ENCODE peak calls at places on chromosomes 3 and 15, in ten cellular contexts. One of them, this sample, is unnamed.

GRCh38 chr15:71223516-71223915 is 108.2 kb downstream of the THSD4 start:
- ATAC-seq in A549: no peak
- ATAC-seq in body of pancreas: no peak
- ATAC-seq in right lobe of liver: no peak
- ATAC-seq in upper lobe of left lung: no peak
- ATAC-seq in IMR-90: no peak
- ATAC-seq in K562: no peak
- ATAC-seq in gastrocnemius medialis: no peak
- ATAC-seq in HCT116: no peak
- ATAC-seq in HepG2: no peak
- ATAC-seq in this sample: no peak

GRCh38 chr15:66402885-66403284 is 16.2 kb downstream of the MAP2K1 start:
- ATAC-seq in upper lobe of left lung: no peak
- ATAC-seq in K562: no peak
- ATAC-seq in right lobe of liver: no peak
- ATAC-seq in A549: no peak
- ATAC-seq in gastrocnemius medialis: no peak
- ATAC-seq in HepG2: no peak
- ATAC-seq in body of pancreas: no peak
- ATAC-seq in IMR-90: no peak
- ATAC-seq in HCT116: no peak
- ATAC-seq in this sample: no peak

GRCh38 chr3:128634075-128634611 is 16.5 kb downstream of the RPN1 start:
- ATAC-seq in gastrocnemius medialis: no peak
- ATAC-seq in K562: no peak
- ATAC-seq in A549: no peak
- ATAC-seq in IMR-90: no peak
- ATAC-seq in HepG2: no peak
- ATAC-seq in right lobe of liver: no peak
- ATAC-seq in HCT116: no peak
- ATAC-seq in body of pancreas: no peak
- ATAC-seq in upper lobe of left lung: no peak
- ATAC-seq in this sample: no peak

GRCh38 chr3:66464512-66464894 is 36.3 kb downstream of the LRIG1 start:
- ATAC-seq in right lobe of liver: peak; percentile 74
- ATAC-seq in HCT116: no peak
- ATAC-seq in HepG2: peak; percentile 35
- ATAC-seq in A549: no peak
- ATAC-seq in upper lobe of left lung: peak; percentile 52
- ATAC-seq in gastrocnemius medialis: peak; percentile 61
- ATAC-seq in body of pancreas: peak; percentile 50
- ATAC-seq in IMR-90: no peak
- ATAC-seq in K562: no peak
- ATAC-seq in this sample: peak; percentile 38

GRCh38 chr3:56782900-56783299 is 18.8 kb downstream of the ARHGEF3 start:
- ATAC-seq in gastrocnemius medialis: no peak
- ATAC-seq in body of pancreas: no peak
- ATAC-seq in IMR-90: no peak
- ATAC-seq in HCT116: no peak
- ATAC-seq in HepG2: no peak
- ATAC-seq in A549: no peak
- ATAC-seq in K562: no peak
- ATAC-seq in upper lobe of left lung: no peak
- ATAC-seq in right lobe of liver: no peak
- ATAC-seq in this sample: no peak

GRCh38 chr15:67413770-67414429 is 107.0 kb upstream of the C15orf61 start:
- ATAC-seq in body of pancreas: no peak
- ATAC-seq in HCT116: peak; percentile 96
- ATAC-seq in IMR-90: peak; percentile 90
- ATAC-seq in HepG2: peak; percentile 43
- ATAC-seq in right lobe of liver: no peak
- ATAC-seq in A549: peak; percentile 91
- ATAC-seq in gastrocnemius medialis: no peak
- ATAC-seq in upper lobe of left lung: no peak
- ATAC-seq in K562: peak; percentile 46
- ATAC-seq in this sample: no peak

GRCh38 chr15:57640935-57641682 is 49.4 kb downstream of the MYZAP start:
- ATAC-seq in K562: peak; percentile 81
- ATAC-seq in gastrocnemius medialis: peak; percentile 68
- ATAC-seq in HCT116: peak; percentile 84
- ATAC-seq in right lobe of liver: peak; percentile 87
- ATAC-seq in upper lobe of left lung: no peak
- ATAC-seq in IMR-90: peak; percentile 69
- ATAC-seq in body of pancreas: peak; percentile 15
- ATAC-seq in A549: peak; percentile 92
- ATAC-seq in HepG2: peak; percentile 83
- ATAC-seq in this sample: no peak

GRCh38 chr3:114133947-114134346 is 44.9 kb downstream of the DRD3 start:
- ATAC-seq in body of pancreas: no peak
- ATAC-seq in K562: no peak
- ATAC-seq in gastrocnemius medialis: no peak
- ATAC-seq in IMR-90: no peak
- ATAC-seq in HepG2: no peak
- ATAC-seq in right lobe of liver: no peak
- ATAC-seq in HCT116: no peak
- ATAC-seq in A549: no peak
- ATAC-seq in upper lobe of left lung: no peak
- ATAC-seq in this sample: no peak

GRCh38 chr3:196963309-196963953 is 5.2 kb downstream of the PIGZ start:
- ATAC-seq in HepG2: no peak
- ATAC-seq in body of pancreas: no peak
- ATAC-seq in upper lobe of left lung: no peak
- ATAC-seq in HCT116: no peak
- ATAC-seq in right lobe of liver: no peak
- ATAC-seq in A549: no peak
- ATAC-seq in IMR-90: no peak
- ATAC-seq in gastrocnemius medialis: no peak
- ATAC-seq in K562: no peak
- ATAC-seq in this sample: no peak

GRCh38 chr3:43531835-43532234 is 90.0 kb downstream of the ANO10 start:
- ATAC-seq in HepG2: no peak
- ATAC-seq in right lobe of liver: peak; percentile 37
- ATAC-seq in A549: peak; percentile 74
- ATAC-seq in body of pancreas: no peak
- ATAC-seq in upper lobe of left lung: no peak
- ATAC-seq in IMR-90: no peak
- ATAC-seq in HCT116: no peak
- ATAC-seq in gastrocnemius medialis: no peak
- ATAC-seq in K562: no peak
- ATAC-seq in this sample: no peak

GRCh38 chr15:92232317-92232716 is 161.4 kb upstream of the ST8SIA2 start:
- ATAC-seq in right lobe of liver: no peak
- ATAC-seq in A549: no peak
- ATAC-seq in gastrocnemius medialis: no peak
- ATAC-seq in upper lobe of left lung: no peak
- ATAC-seq in HepG2: no peak
- ATAC-seq in HCT116: no peak
- ATAC-seq in K562: no peak
- ATAC-seq in IMR-90: no peak
- ATAC-seq in body of pancreas: no peak
- ATAC-seq in this sample: no peak

GRCh38 chr3:43580181-43580580 is 41.6 kb downstream of the ANO10 start:
- ATAC-seq in K562: no peak
- ATAC-seq in right lobe of liver: no peak
- ATAC-seq in IMR-90: no peak
- ATAC-seq in body of pancreas: no peak
- ATAC-seq in A549: no peak
- ATAC-seq in upper lobe of left lung: no peak
- ATAC-seq in gastrocnemius medialis: no peak
- ATAC-seq in HepG2: no peak
- ATAC-seq in HCT116: no peak
- ATAC-seq in this sample: no peak

GRCh38 chr15:26355671-26356070 is 417.2 kb downstream of the GABRB3 start:
- ATAC-seq in HCT116: no peak
- ATAC-seq in right lobe of liver: no peak
- ATAC-seq in K562: no peak
- ATAC-seq in body of pancreas: no peak
- ATAC-seq in IMR-90: no peak
- ATAC-seq in gastrocnemius medialis: no peak
- ATAC-seq in upper lobe of left lung: no peak
- ATAC-seq in A549: no peak
- ATAC-seq in HepG2: no peak
- ATAC-seq in this sample: no peak

DNA sequence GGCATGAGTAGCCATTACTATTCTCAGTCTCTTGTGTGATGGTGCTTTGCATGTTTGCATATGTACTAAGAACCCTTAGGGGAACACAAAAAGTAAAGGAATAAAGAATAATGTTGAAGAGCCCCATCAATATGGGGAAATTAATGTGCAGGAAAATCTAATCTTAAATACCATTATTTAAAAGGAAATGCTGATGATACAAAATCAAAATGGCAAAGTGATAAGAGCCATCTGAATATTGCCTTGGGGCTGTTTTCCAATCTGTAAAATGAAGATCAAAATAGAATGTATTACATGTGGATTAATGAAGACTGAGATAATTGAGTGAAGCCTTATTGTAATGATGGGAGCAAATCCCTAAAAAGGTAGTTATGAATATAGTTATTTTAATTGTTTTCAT is 771.4 kb downstream of the GRM7 start:
- ATAC-seq in gastrocnemius medialis: no peak
- ATAC-seq in A549: no peak
- ATAC-seq in body of pancreas: no peak
- ATAC-seq in IMR-90: no peak
- ATAC-seq in HepG2: no peak
- ATAC-seq in upper lobe of left lung: no peak
- ATAC-seq in HCT116: no peak
- ATAC-seq in right lobe of liver: no peak
- ATAC-seq in K562: no peak
- ATAC-seq in this sample: no peak
- TF ChIP-seq POLR2A in gastrocnemius medialis: no peak
- TF ChIP-seq POLR2A in A549: no peak
- TF ChIP-seq POLR2A in body of pancreas: no peak
- TF ChIP-seq POLR2A in IMR-90: no peak
- TF ChIP-seq POLR2A in HepG2: no peak
- TF ChIP-seq POLR2A in upper lobe of left lung: no peak
- TF ChIP-seq POLR2A in HCT116: no peak
- TF ChIP-seq POLR2A in right lobe of liver: no peak
- TF ChIP-seq POLR2A in K562: no peak
- TF ChIP-seq POLR2A in this sample: no peak

GRCh38 chr15:77483426-77483825 is 62.7 kb downstream of the HMG20A start:
- ATAC-seq in K562: no peak
- ATAC-seq in body of pancreas: no peak
- ATAC-seq in gastrocnemius medialis: no peak
- ATAC-seq in IMR-90: peak; percentile 27
- ATAC-seq in HCT116: no peak
- ATAC-seq in HepG2: no peak
- ATAC-seq in A549: no peak
- ATAC-seq in right lobe of liver: no peak
- ATAC-seq in upper lobe of left lung: no peak
- ATAC-seq in this sample: no peak

GRCh38 chr15:77484994-77485393 is 64.3 kb downstream of the HMG20A start:
- ATAC-seq in upper lobe of left lung: no peak
- ATAC-seq in IMR-90: no peak
- ATAC-seq in HepG2: no peak
- ATAC-seq in K562: no peak
- ATAC-seq in right lobe of liver: no peak
- ATAC-seq in HCT116: no peak
- ATAC-seq in A549: no peak
- ATAC-seq in body of pancreas: no peak
- ATAC-seq in gastrocnemius medialis: no peak
- ATAC-seq in this sample: no peak

GRCh38 chr15:77486542-77487478 is 66.1 kb downstream of the HMG20A start:
- ATAC-seq in K562: no peak
- ATAC-seq in A549: no peak
- ATAC-seq in gastrocnemius medialis: peak; percentile 89
- ATAC-seq in body of pancreas: no peak
- ATAC-seq in HepG2: no peak
- ATAC-seq in IMR-90: no peak
- ATAC-seq in HCT116: no peak
- ATAC-seq in right lobe of liver: no peak
- ATAC-seq in upper lobe of left lung: no peak
- ATAC-seq in this sample: peak; percentile 34

GRCh38 chr15:77489647-77490046 is 69.0 kb downstream of the HMG20A start:
- ATAC-seq in gastrocnemius medialis: no peak
- ATAC-seq in K562: no peak
- ATAC-seq in HepG2: no peak
- ATAC-seq in HCT116: no peak
- ATAC-seq in upper lobe of left lung: no peak
- ATAC-seq in right lobe of liver: no peak
- ATAC-seq in A549: no peak
- ATAC-seq in body of pancreas: no peak
- ATAC-seq in IMR-90: no peak
- ATAC-seq in this sample: no peak

GRCh38 chr15:77487479-77487861 is 66.8 kb downstream of the HMG20A start:
- ATAC-seq in IMR-90: no peak
- ATAC-seq in HepG2: no peak
- ATAC-seq in gastrocnemius medialis: no peak
- ATAC-seq in body of pancreas: no peak
- ATAC-seq in K562: no peak
- ATAC-seq in HCT116: no peak
- ATAC-seq in upper lobe of left lung: no peak
- ATAC-seq in A549: no peak
- ATAC-seq in right lobe of liver: peak; percentile 28
- ATAC-seq in this sample: no peak
- TF ChIP-seq POLR2A in IMR-90: no peak
- TF ChIP-seq POLR2A in HepG2: no peak
- TF ChIP-seq POLR2A in gastrocnemius medialis: no peak
- TF ChIP-seq POLR2A in body of pancreas: no peak
- TF ChIP-seq POLR2A in K562: no peak
- TF ChIP-seq POLR2A in HCT116: no peak
- TF ChIP-seq POLR2A in upper lobe of left lung: no peak
- TF ChIP-seq POLR2A in A549: no peak
- TF ChIP-seq POLR2A in right lobe of liver: no peak
- TF ChIP-seq POLR2A in this sample: no peak

GRCh38 chr15:23606226-23606625 is 40.8 kb downstream of the MKRN3 start:
- ATAC-seq in upper lobe of left lung: no peak
- ATAC-seq in gastrocnemius medialis: no peak
- ATAC-seq in K562: peak; percentile 22
- ATAC-seq in HCT116: no peak
- ATAC-seq in A549: no peak
- ATAC-seq in HepG2: no peak
- ATAC-seq in body of pancreas: no peak
- ATAC-seq in IMR-90: no peak
- ATAC-seq in right lobe of liver: no peak
- ATAC-seq in this sample: no peak
- TF ChIP-seq POLR2A in upper lobe of left lung: no peak
- TF ChIP-seq POLR2A in gastrocnemius medialis: no peak
- TF ChIP-seq POLR2A in K562: no peak
- TF ChIP-seq POLR2A in HCT116: no peak
- TF ChIP-seq POLR2A in A549: no peak
- TF ChIP-seq POLR2A in HepG2: no peak
- TF ChIP-seq POLR2A in body of pancreas: no peak
- TF ChIP-seq POLR2A in IMR-90: no peak
- TF ChIP-seq POLR2A in right lobe of liver: no peak
- TF ChIP-seq POLR2A in this sample: no peak

DNA sequence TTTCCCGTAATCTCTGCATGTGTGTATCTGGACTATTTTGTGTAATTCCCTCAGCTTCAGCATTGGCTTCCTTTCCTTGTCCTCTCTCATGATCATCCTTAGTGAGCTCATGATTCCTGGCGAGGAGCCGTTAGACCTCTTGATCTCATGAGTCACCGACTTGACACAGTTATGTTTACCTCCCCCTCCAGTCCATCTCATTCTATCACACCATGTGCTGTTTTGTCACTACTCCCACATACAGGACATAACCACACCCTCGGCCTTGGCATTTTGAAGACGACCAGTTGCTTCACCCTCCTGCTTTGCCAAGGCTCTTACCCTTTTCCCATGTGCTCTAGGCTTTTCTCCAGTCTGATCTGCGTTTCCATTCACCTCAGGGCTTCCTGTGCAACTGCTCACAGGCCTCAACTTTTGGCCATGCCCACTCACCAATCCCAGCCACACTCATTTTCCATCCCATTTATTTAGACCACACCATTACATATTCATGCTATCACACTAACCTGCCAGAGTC is 41.5 kb downstream of the CP start:
- ATAC-seq in right lobe of liver: peak; percentile 68
- ATAC-seq in IMR-90: peak; percentile 96
- ATAC-seq in HepG2: peak; percentile 43
- ATAC-seq in body of pancreas: peak; percentile 88
- ATAC-seq in gastrocnemius medialis: peak; percentile 99
- ATAC-seq in A549: peak; percentile 97
- ATAC-seq in HCT116: peak; percentile 97
- ATAC-seq in upper lobe of left lung: peak; percentile 96
- ATAC-seq in K562: peak; percentile 97
- ATAC-seq in this sample: peak; percentile 97
- TF ChIP-seq POLR2A in right lobe of liver: no peak
- TF ChIP-seq POLR2A in IMR-90: no peak
- TF ChIP-seq POLR2A in HepG2: no peak
- TF ChIP-seq POLR2A in body of pancreas: no peak
- TF ChIP-seq POLR2A in gastrocnemius medialis: no peak
- TF ChIP-seq POLR2A in A549: no peak
- TF ChIP-seq POLR2A in HCT116: no peak
- TF ChIP-seq POLR2A in upper lobe of left lung: no peak
- TF ChIP-seq POLR2A in K562: no peak
- TF ChIP-seq POLR2A in this sample: no peak